ENCODE peak calls at places on chromosomes 12 and 14, in nine cellular contexts. U is A549; V is MCF 10A; N is NCI-H2029; E is ovary; O is GM13977; J is stimulated activated CD4-positive, alpha-beta T cell treated with anti-CD3 and anti-CD28 coated beads, Interleukin-1b, Interleukin-23, amount 100 ng/mL, for 48 hours; K is HEK293T; Q is cardiac fibroblast. C is an unnamed sample.

GRCh38 chr14:72948481-72949138 is 22.3 kb downstream of the DCAF4 start:
- DNase-seq in U (peak), V (peak), N (peak), E (peak), O (peak), J (peak), K (peak), Q (peak), C (peak)

GRCh38 chr12:84920331-84920730 is 7.7 kb upstream of the SLC6A15 start:
- DNase-seq in U (no peak), V (peak), N (no peak), E (no peak), O (no peak), J (no peak), K (no peak), Q (peak), C (no peak)

GRCh38 chr14:60771117-60771516 is 36.6 kb downstream of the MNAT1 start:
- DNase-seq in U (no peak), V (no peak), N (no peak), E (no peak), O (no peak), J (no peak), K (no peak), Q (no peak), C (no peak)

GRCh38 chr14:73462815-73463214 is 4.5 kb upstream of the NUMB start:
- DNase-seq in U (no peak), V (no peak), N (no peak), E (no peak), O (no peak), J (no peak), K (no peak), Q (peak), C (no peak)

GRCh38 chr14:28294834-28295440 is 471.6 kb upstream of the FOXG1 start:
- DNase-seq in U (peak), V (peak), N (no peak), E (no peak), O (no peak), J (no peak), K (peak), Q (peak), C (peak)

GRCh38 chr12:27861428-27862167 is 81.6 kb upstream of the MANSC4 start:
- DNase-seq in U (no peak), V (no peak), N (no peak), E (peak), O (peak), J (peak), K (no peak), Q (peak), C (peak)

GRCh38 chr14:99261916-99262787 is 9.8 kb downstream of the BCL11B start:
- DNase-seq in U (no peak), V (no peak), N (no peak), E (no peak), O (no peak), J (peak), K (no peak), Q (no peak), C (no peak)

GRCh38 chr14:20805485-20805884 is 2.8 kb upstream of the RNASE1 start:
- DNase-seq in U (no peak), V (no peak), N (no peak), E (no peak), O (no peak), J (no peak), K (no peak), Q (no peak), C (no peak)

GRCh38 chr12:105031061-105031807 is 45.1 kb downstream of the NOPCHAP1 start:
- DNase-seq in U (no peak), V (no peak), N (no peak), E (no peak), O (peak), J (no peak), K (no peak), Q (no peak), C (no peak)

C was measured in right cardiac atrium.